ENCODE peak calls at places on chromosomes 13 and 19, in four cellular contexts. One of them, this sample, is unnamed.

GRCh38 chr13:26019881-26020535 is 31.8 kb downstream of the SHISA2 start:
- DNase-seq in CD8-positive, alpha-beta T cell: no peak
- DNase-seq in retina: no peak
- DNase-seq in progenitor cell of endocrine pancreas: no peak
- DNase-seq in this sample: no peak

GRCh38 chr19:29514525-29515232 is 11.1 kb upstream of the VSTM2B start:
- DNase-seq in progenitor cell of endocrine pancreas: no peak
- DNase-seq in retina: no peak
- DNase-seq in CD8-positive, alpha-beta T cell: no peak
- DNase-seq in this sample: no peak

GRCh38 chr19:2575734-2576481 is 100.0 kb downstream of the GADD45B start:
- DNase-seq in CD8-positive, alpha-beta T cell: no peak
- DNase-seq in progenitor cell of endocrine pancreas: no peak
- DNase-seq in retina: no peak
- DNase-seq in this sample: no peak

GRCh38 chr13:41384749-41385503 is 72.4 kb upstream of the RGCC start:
- DNase-seq in retina: no peak
- DNase-seq in progenitor cell of endocrine pancreas: no peak
- DNase-seq in CD8-positive, alpha-beta T cell: no peak
- DNase-seq in this sample: no peak

GRCh38 chr13:72164811-72165210 is 297.8 kb upstream of the DACH1 start:
- DNase-seq in retina: no peak
- DNase-seq in progenitor cell of endocrine pancreas: no peak
- DNase-seq in CD8-positive, alpha-beta T cell: no peak
- DNase-seq in this sample: no peak

GRCh38 chr13:105442941-105443340 is 1092.5 kb downstream of the EFNB2 start:
- DNase-seq in progenitor cell of endocrine pancreas: no peak
- DNase-seq in retina: no peak
- DNase-seq in CD8-positive, alpha-beta T cell: no peak
- DNase-seq in this sample: no peak

GRCh38 chr13:20689291-20689690 is 14.2 kb upstream of the IL17D start:
- DNase-seq in retina: no peak
- DNase-seq in CD8-positive, alpha-beta T cell: no peak
- DNase-seq in progenitor cell of endocrine pancreas: no peak
- DNase-seq in this sample: no peak

GRCh38 chr19:3179739-3180293 is 1.2 kb downstream of the S1PR4 start:
- DNase-seq in CD8-positive, alpha-beta T cell: no peak
- DNase-seq in retina: no peak
- DNase-seq in progenitor cell of endocrine pancreas: no peak
- DNase-seq in this sample: no peak

GRCh38 chr13:108368240-108368898 is 98.9 kb downstream of the TNFSF13B start:
- DNase-seq in retina: no peak
- DNase-seq in progenitor cell of endocrine pancreas: no peak
- DNase-seq in CD8-positive, alpha-beta T cell: no peak
- DNase-seq in this sample: no peak

GRCh38 chr13:32267836-32268439 is 47.2 kb downstream of the ZAR1L start:
- DNase-seq in retina: no peak
- DNase-seq in CD8-positive, alpha-beta T cell: peak
- DNase-seq in progenitor cell of endocrine pancreas: peak
- DNase-seq in this sample: no peak

GRCh38 chr19:1513492-1514294 is 874 bp upstream of the ADAMTSL5 start:
- DNase-seq in CD8-positive, alpha-beta T cell: peak
- DNase-seq in retina: no peak
- DNase-seq in progenitor cell of endocrine pancreas: no peak
- DNase-seq in this sample: no peak

GRCh38 chr13:94416454-94417080 is 62.9 kb downstream of the DCT start:
- DNase-seq in CD8-positive, alpha-beta T cell: no peak
- DNase-seq in progenitor cell of endocrine pancreas: peak
- DNase-seq in retina: peak
- DNase-seq in this sample: peak

GRCh38 chr13:36454962-36455361 is 22.7 kb downstream of the CCNA1 start:
- DNase-seq in retina: no peak
- DNase-seq in progenitor cell of endocrine pancreas: no peak
- DNase-seq in CD8-positive, alpha-beta T cell: no peak
- DNase-seq in this sample: no peak

GRCh38 chr19:6639439-6639838 is 30.5 kb downstream of the TNFSF14 start:
- DNase-seq in CD8-positive, alpha-beta T cell: no peak
- DNase-seq in retina: no peak
- DNase-seq in progenitor cell of endocrine pancreas: no peak
- DNase-seq in this sample: no peak

GRCh38 chr13:35514166-35514565 is 37.7 kb upstream of the MAB21L1 start:
- DNase-seq in progenitor cell of endocrine pancreas: no peak
- DNase-seq in retina: peak
- DNase-seq in CD8-positive, alpha-beta T cell: no peak
- DNase-seq in this sample: no peak

GRCh38 chr19:52638601-52639000 is 446 bp upstream of the ZNF83 start:
- DNase-seq in progenitor cell of endocrine pancreas: no peak
- DNase-seq in CD8-positive, alpha-beta T cell: no peak
- DNase-seq in retina: no peak
- DNase-seq in this sample: no peak

GRCh38 chr13:82627183-82627582 is 1255.1 kb downstream of the SLITRK1 start:
- DNase-seq in CD8-positive, alpha-beta T cell: no peak
- DNase-seq in progenitor cell of endocrine pancreas: no peak
- DNase-seq in retina: no peak
- DNase-seq in this sample: no peak

GRCh38 chr13:94345374-94346195 is 133.9 kb downstream of the DCT start:
- DNase-seq in progenitor cell of endocrine pancreas: no peak
- DNase-seq in CD8-positive, alpha-beta T cell: no peak
- DNase-seq in retina: no peak
- DNase-seq in this sample: no peak

GRCh38 chr13:77386880-77387606 is 60.1 kb upstream of the MYCBP2 start:
- DNase-seq in progenitor cell of endocrine pancreas: no peak
- DNase-seq in retina: no peak
- DNase-seq in CD8-positive, alpha-beta T cell: no peak
- DNase-seq in this sample: no peak

GRCh38 chr13:20826810-20827560 is 53.2 kb upstream of the EEF1AKMT1 start:
- DNase-seq in CD8-positive, alpha-beta T cell: no peak
- DNase-seq in progenitor cell of endocrine pancreas: no peak
- DNase-seq in retina: no peak
- DNase-seq in this sample: no peak

GRCh38 chr13:73215807-73216206 is 157.0 kb downstream of the KLF5 start:
- DNase-seq in retina: no peak
- DNase-seq in progenitor cell of endocrine pancreas: no peak
- DNase-seq in CD8-positive, alpha-beta T cell: no peak
- DNase-seq in this sample: no peak

GRCh38 chr13:45781553-45782326 is 69.8 kb downstream of the SIAH3 start:
- DNase-seq in progenitor cell of endocrine pancreas: no peak
- DNase-seq in CD8-positive, alpha-beta T cell: no peak
- DNase-seq in retina: no peak
- DNase-seq in this sample: no peak

GRCh38 chr13:46041335-46041934 is 11.1 kb downstream of the ZC3H13 start:
- DNase-seq in progenitor cell of endocrine pancreas: no peak
- DNase-seq in retina: no peak
- DNase-seq in CD8-positive, alpha-beta T cell: no peak
- DNase-seq in this sample: no peak

GRCh38 chr19:38142176-38143035 is 81.6 kb downstream of the DPF1 start:
- DNase-seq in CD8-positive, alpha-beta T cell: peak
- DNase-seq in progenitor cell of endocrine pancreas: peak
- DNase-seq in retina: peak
- DNase-seq in this sample: peak

GRCh38 chr13:50144473-50145160 is 129.4 kb downstream of the KCNRG start:
- DNase-seq in progenitor cell of endocrine pancreas: no peak
- DNase-seq in retina: no peak
- DNase-seq in CD8-positive, alpha-beta T cell: no peak
- DNase-seq in this sample: no peak

GRCh38 chr19:54104998-54105715 is 2.5 kb downstream of the NDUFA3 start:
- DNase-seq in CD8-positive, alpha-beta T cell: no peak
- DNase-seq in retina: no peak
- DNase-seq in progenitor cell of endocrine pancreas: no peak
- DNase-seq in this sample: no peak

GRCh38 chr13:100526299-100527030 is 62.1 kb downstream of the GGACT start:
- DNase-seq in retina: peak
- DNase-seq in CD8-positive, alpha-beta T cell: no peak
- DNase-seq in progenitor cell of endocrine pancreas: no peak
- DNase-seq in this sample: no peak

GRCh38 chr13:24802074-24802473 is 38.1 kb downstream of the RNF17 start:
- DNase-seq in retina: no peak
- DNase-seq in CD8-positive, alpha-beta T cell: no peak
- DNase-seq in progenitor cell of endocrine pancreas: no peak
- DNase-seq in this sample: no peak

GRCh38 chr13:106129273-106129672 is 406.2 kb downstream of the EFNB2 start:
- DNase-seq in CD8-positive, alpha-beta T cell: no peak
- DNase-seq in progenitor cell of endocrine pancreas: no peak
- DNase-seq in retina: no peak
- DNase-seq in this sample: no peak

GRCh38 chr13:106528711-106529414 is 6.6 kb downstream of the EFNB2 start:
- DNase-seq in progenitor cell of endocrine pancreas: no peak
- DNase-seq in retina: no peak
- DNase-seq in CD8-positive, alpha-beta T cell: no peak
- DNase-seq in this sample: no peak

GRCh38 chr13:111203742-111204386 is 88.8 kb downstream of the ARHGEF7 start:
- DNase-seq in retina: no peak
- DNase-seq in progenitor cell of endocrine pancreas: no peak
- DNase-seq in CD8-positive, alpha-beta T cell: no peak
- DNase-seq in this sample: no peak

GRCh38 chr19:46766569-46767317 is 20.5 kb upstream of the STRN4 start:
- DNase-seq in progenitor cell of endocrine pancreas: no peak
- DNase-seq in CD8-positive, alpha-beta T cell: no peak
- DNase-seq in retina: peak
- DNase-seq in this sample: peak

GRCh38 chr13:24083722-24084421 is 76.6 kb upstream of the SPATA13 start:
- DNase-seq in retina: peak
- DNase-seq in CD8-positive, alpha-beta T cell: no peak
- DNase-seq in progenitor cell of endocrine pancreas: no peak
- DNase-seq in this sample: peak

GRCh38 chr13:44007451-44007850 is 127.7 kb downstream of the LACC1 start:
- DNase-seq in retina: no peak
- DNase-seq in CD8-positive, alpha-beta T cell: no peak
- DNase-seq in progenitor cell of endocrine pancreas: no peak
- DNase-seq in this sample: no peak

GRCh38 chr19:44677019-44677809 is 5.9 kb downstream of the CEACAM19 start:
- DNase-seq in progenitor cell of endocrine pancreas: no peak
- DNase-seq in CD8-positive, alpha-beta T cell: no peak
- DNase-seq in retina: no peak
- DNase-seq in this sample: no peak